ENCODE peak calls at places on chromosomes 13 and 19, in four cellular contexts. C, V, L and G are unnamed samples.

GRCh38 chr19:55314396-55314795 is 10.7 kb downstream of the TMEM150B start:
- ATAC-seq in C (no peak), V (no peak), L (no peak), G (no peak)

GRCh38 chr13:110920038-110920437 is 5.2 kb upstream of the ANKRD10 start:
- ATAC-seq in C (no peak), V (no peak), L (no peak), G (no peak)

GRCh38 chr13:46756977-46757376 is 40.0 kb downstream of the ESD start:
- ATAC-seq in C (no peak), V (peak), L (no peak), G (peak)

GRCh38 chr13:43230989-43231388 is 207.6 kb downstream of the DNAJC15 start:
- ATAC-seq in C (no peak), V (no peak), L (no peak), G (no peak)

GRCh38 chr19:38667552-38668205 is 20.2 kb downstream of the ACTN4 start:
- ATAC-seq in C (no peak), V (no peak), L (no peak), G (no peak)

GRCh38 chr13:46181799-46182490 is at the start of gene LCP1:
- ATAC-seq in C (peak), V (peak), L (peak), G (no peak)

GRCh38 chr19:1113986-1114483 is 10.2 kb downstream of the GPX4 start:
- ATAC-seq in C (no peak), V (no peak), L (no peak), G (no peak)

GRCh38 chr19:1102407-1103106 is 1.2 kb upstream of the GPX4 start:
- ATAC-seq in C (no peak), V (peak), L (peak), G (peak)

GRCh38 chr19:4474504-4475136 is 2.5 kb downstream of the HDGFL2 start:
- ATAC-seq in C (no peak), V (no peak), L (peak), G (no peak)

GRCh38 chr13:110714798-110715394 is 1.4 kb downstream of the ING1 start:
- ATAC-seq in C (no peak), V (peak), L (no peak), G (no peak)

GRCh38 chr13:67134322-67135129 is 95.6 kb downstream of the PCDH9 start:
- ATAC-seq in C (no peak), V (peak), L (no peak), G (no peak)

GRCh38 chr19:10520652-10521318 is 3.5 kb upstream of the S1PR5 start:
- ATAC-seq in C (no peak), V (peak), L (peak), G (no peak)

GRCh38 chr13:49739498-49740187 is 48.4 kb upstream of the EBPL start:
- ATAC-seq in C (no peak), V (peak), L (no peak), G (no peak)

GRCh38 chr13:30881191-30881651 is 24.9 kb upstream of the MEDAG start:
- ATAC-seq in C (no peak), V (peak), L (no peak), G (peak)

GRCh38 chr13:75395056-75395455 is 86.9 kb downstream of the TBC1D4 start:
- ATAC-seq in C (no peak), V (peak), L (no peak), G (no peak)

GRCh38 chr13:44382635-44383145 is 9.1 kb downstream of the SERP2 start:
- ATAC-seq in C (no peak), V (peak), L (no peak), G (no peak)

GRCh38 chr13:30735025-30735967 is at the start of gene ALOX5AP:
- ATAC-seq in C (peak), V (peak), L (no peak), G (peak)

GRCh38 chr13:79194727-79195126 is 211.3 kb downstream of the RBM26 start:
- ATAC-seq in C (no peak), V (no peak), L (no peak), G (no peak)

GRCh38 chr19:49347835-49348234 is 12.6 kb downstream of the CD37 start:
- ATAC-seq in C (peak), V (peak), L (peak), G (peak)

GRCh38 chr19:3275583-3276340 is 51.3 kb downstream of the CELF5 start:
- ATAC-seq in C (peak), V (peak), L (peak), G (peak)

GRCh38 chr19:19552811-19553210 is 14.7 kb downstream of the CILP2 start:
- ATAC-seq in C (peak), V (peak), L (peak), G (peak)

GRCh38 chr19:44603201-44603945 is 10.0 kb upstream of the IGSF23 start:
- ATAC-seq in C (no peak), V (no peak), L (peak), G (peak)

GRCh38 chr13:114155923-114156883 is 22.9 kb upstream of the CFAP97D2 start:
- ATAC-seq in C (peak), V (no peak), L (no peak), G (no peak)

GRCh38 chr19:41543582-41543981 is 32.4 kb upstream of the CEACAM21 start:
- ATAC-seq in C (no peak), V (no peak), L (no peak), G (no peak)

GRCh38 chr19:29690842-29691241 is 24.2 kb downstream of the C19orf12 start:
- ATAC-seq in C (peak), V (no peak), L (peak), G (no peak)
- TF ChIP-seq CTCF in C (peak), V (no peak), L (peak), G (peak)

DNA sequence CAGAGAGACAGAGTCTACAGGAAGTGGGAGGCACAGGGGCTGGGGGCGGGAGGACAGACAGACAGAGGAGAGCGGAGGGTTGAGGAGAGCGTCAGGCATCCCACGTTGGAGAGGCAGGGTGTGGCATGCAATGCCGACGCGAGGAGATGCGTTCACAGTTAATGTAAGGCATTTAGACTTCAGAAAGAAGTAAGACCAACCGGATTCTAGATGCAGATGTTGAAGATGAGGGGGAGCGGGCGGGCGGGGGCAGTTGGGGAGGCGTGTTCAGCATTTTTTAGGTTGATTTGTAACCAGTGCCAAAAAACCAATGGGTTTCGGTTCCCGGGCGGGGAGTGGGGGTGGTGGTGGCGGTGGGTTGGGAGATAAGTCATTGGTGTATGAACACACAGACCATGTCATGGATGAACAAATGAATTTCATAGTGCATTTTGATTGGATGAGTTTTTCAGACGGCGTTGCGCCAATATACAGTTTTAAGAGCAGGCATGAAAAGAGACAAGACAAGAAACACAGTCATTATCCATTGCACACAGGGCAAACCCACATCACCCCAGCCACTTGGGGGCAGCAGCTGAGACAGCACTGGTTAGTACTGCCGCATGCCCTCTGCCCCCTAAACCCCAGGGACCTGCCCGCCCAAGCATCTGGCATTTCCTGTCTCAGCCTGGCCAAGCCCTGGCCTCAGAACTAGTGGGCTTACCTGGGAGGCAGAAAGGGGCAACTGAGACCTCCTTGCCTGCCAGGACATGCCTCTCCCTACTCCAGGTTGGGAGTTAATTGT is 91.3 kb downstream of the IER2 start:
- ATAC-seq in C (peak), V (no peak), L (no peak), G (no peak)
- TF ChIP-seq CTCF in C (no peak), V (no peak), L (no peak), G (no peak)

GRCh38 chr19:43505186-43505456 is 575 bp upstream of the PHLDB3 start:
- ATAC-seq in C (no peak), V (no peak), L (no peak), G (no peak)

GRCh38 chr19:43506629-43507028 is 2.1 kb upstream of the PHLDB3 start:
- ATAC-seq in C (no peak), V (no peak), L (no peak), G (no peak)

GRCh38 chr19:43503501-43504425 is 783 bp downstream of the PHLDB3 start:
- ATAC-seq in C (peak), V (peak), L (peak), G (peak)

GRCh38 chr19:43505941-43506340 is 1.4 kb upstream of the PHLDB3 start:
- ATAC-seq in C (no peak), V (no peak), L (no peak), G (no peak)

GRCh38 chr19:43504426-43505185 is at the start of gene PHLDB3:
- ATAC-seq in C (peak), V (peak), L (peak), G (peak)
- TF ChIP-seq CTCF in C (no peak), V (no peak), L (no peak), G (no peak)

DNA sequence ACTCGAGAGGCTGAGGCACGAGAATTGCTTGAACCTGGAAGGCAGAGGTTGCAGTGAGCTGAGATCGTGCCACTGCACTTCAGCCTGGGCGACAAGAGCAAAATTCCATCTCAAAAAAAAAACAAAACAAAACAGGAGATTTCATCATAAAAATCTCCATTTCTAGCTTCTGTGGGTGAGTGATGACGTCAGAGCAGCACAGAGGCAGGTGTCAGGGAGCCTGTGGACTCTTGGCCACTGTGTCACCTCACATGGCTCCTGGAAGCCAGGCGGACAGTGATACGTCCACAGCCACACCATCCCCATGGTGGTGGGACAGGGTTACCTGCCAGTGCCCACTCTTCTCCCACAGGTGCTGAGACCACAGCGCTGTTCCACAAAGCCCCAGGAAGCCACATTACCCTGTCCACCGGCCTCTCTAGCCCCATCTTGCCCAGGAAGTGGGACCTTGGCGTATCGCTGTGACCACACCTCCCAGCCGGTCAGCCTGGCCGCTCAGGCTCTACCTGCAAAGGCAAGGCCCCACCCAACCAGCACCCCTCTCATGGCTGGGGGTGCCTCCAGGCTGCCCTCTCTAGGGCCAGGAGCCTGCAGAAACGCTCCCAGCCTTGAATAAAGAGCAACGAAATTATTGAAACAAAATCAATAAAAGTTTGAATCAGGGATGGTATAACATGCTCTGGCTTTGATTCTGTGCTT is 2.5 kb upstream of the FXYD3 start:
- ATAC-seq in C (no peak), V (no peak), L (no peak), G (no peak)
- TF ChIP-seq CTCF in C (no peak), V (no peak), L (no peak), G (no peak)

GRCh38 chr13:32647926-32648325 is 61.7 kb downstream of the PDS5B start:
- ATAC-seq in C (peak), V (no peak), L (no peak), G (no peak)
- TF ChIP-seq CTCF in C (no peak), V (no peak), L (no peak), G (no peak)

GRCh38 chr19:53812335-53812734 is 11.8 kb downstream of the NLRP12 start:
- ATAC-seq in C (no peak), V (no peak), L (no peak), G (no peak)
- TF ChIP-seq CTCF in C (no peak), V (no peak), L (no peak), G (no peak)

GRCh38 chr13:37473035-37473434 is 125.5 kb downstream of the POSTN start:
- ATAC-seq in C (no peak), V (no peak), L (no peak), G (no peak)
- TF ChIP-seq CTCF in C (no peak), V (no peak), L (no peak), G (no peak)

DNA sequence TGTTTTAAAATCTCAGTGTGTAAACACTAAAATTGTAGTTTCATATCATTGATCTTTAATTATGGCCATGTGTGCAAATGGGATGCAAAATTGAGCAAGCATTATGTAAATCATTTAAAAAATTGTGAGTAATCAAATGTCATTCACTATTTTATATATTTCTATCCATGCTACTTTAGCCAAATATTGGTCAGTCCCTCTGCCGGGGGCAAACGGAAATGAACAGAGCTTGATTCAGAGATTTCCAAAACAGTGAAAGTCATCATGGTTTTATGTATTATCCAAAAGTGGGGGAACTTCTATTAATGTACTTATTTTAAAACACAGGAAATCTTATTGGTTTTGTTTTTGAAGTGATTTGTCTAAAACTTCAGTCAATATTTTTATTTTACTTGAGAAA is 219.1 kb downstream of the IRS2 start:
- ATAC-seq in C (no peak), V (no peak), L (no peak), G (no peak)
- TF ChIP-seq CTCF in C (no peak), V (no peak), L (no peak), G (no peak)

GRCh38 chr19:53076984-53077383 is 26.2 kb downstream of the ZNF160 start:
- ATAC-seq in C (peak), V (no peak), L (no peak), G (peak)
- TF ChIP-seq CTCF in C (no peak), V (peak), L (no peak), G (peak)

DNA sequence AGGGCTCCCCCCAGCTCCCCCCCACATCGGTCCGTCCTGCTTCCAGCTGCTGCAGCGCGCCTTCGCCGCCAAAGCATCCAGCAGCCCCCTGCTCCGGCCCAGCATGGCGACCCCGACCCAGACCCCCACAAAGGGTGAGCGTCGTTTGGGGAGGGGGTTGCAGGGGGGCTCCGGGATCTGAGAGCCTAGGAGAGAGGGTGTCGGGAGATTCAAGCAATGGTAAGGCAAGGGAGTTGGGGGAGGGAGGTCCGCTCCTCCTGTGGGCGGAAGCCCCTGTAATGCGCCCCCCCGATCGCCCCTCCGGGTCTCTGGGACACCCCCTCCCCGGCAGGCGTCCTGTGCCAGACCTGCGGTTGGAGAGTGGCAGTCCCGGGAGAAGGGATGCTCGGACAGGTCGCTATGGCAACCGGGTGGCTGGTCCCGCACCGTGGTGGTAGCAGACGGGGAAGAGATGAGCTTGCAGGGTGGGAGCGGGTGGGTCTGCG is at the start of gene FXYD7:
- ATAC-seq in C (no peak), V (no peak), L (no peak), G (no peak)
- TF ChIP-seq CTCF in C (peak), V (peak), L (peak), G (no peak)